ENCODE peak calls at places on chromosomes 4 and X, in seven cellular contexts. One of them, this sample, is unnamed.

GRCh38 chrX:21524008-21524407 is 134.1 kb downstream of the KLHL34 start:
- DNase-seq in mesothelial cell of epicardium: no peak
- DNase-seq in effector memory CD8-positive, alpha-beta T cell: no peak
- DNase-seq in hypothalamus: no peak
- DNase-seq in T-cell: no peak
- DNase-seq in T-helper 2 cell: no peak
- DNase-seq in cardiac fibroblast: no peak
- DNase-seq in this sample: no peak

GRCh38 chr4:185950891-185951290 is 118.1 kb upstream of the TLR3 start:
- DNase-seq in mesothelial cell of epicardium: no peak
- DNase-seq in effector memory CD8-positive, alpha-beta T cell: no peak
- DNase-seq in hypothalamus: no peak
- DNase-seq in T-cell: no peak
- DNase-seq in T-helper 2 cell: no peak
- DNase-seq in cardiac fibroblast: peak
- DNase-seq in this sample: no peak

GRCh38 chr4:183348136-183348535 is 25.9 kb upstream of the CLDN24 start:
- DNase-seq in mesothelial cell of epicardium: no peak
- DNase-seq in effector memory CD8-positive, alpha-beta T cell: no peak
- DNase-seq in hypothalamus: no peak
- DNase-seq in T-cell: no peak
- DNase-seq in T-helper 2 cell: no peak
- DNase-seq in cardiac fibroblast: no peak
- DNase-seq in this sample: no peak

GRCh38 chrX:17525762-17526555 is 151.0 kb downstream of the NHS start:
- DNase-seq in mesothelial cell of epicardium: no peak
- DNase-seq in effector memory CD8-positive, alpha-beta T cell: no peak
- DNase-seq in hypothalamus: no peak
- DNase-seq in T-cell: no peak
- DNase-seq in T-helper 2 cell: no peak
- DNase-seq in cardiac fibroblast: no peak
- DNase-seq in this sample: no peak

GRCh38 chr4:70315928-70316327 is 18.9 kb upstream of the CABS1 start:
- DNase-seq in mesothelial cell of epicardium: no peak
- DNase-seq in effector memory CD8-positive, alpha-beta T cell: no peak
- DNase-seq in hypothalamus: no peak
- DNase-seq in T-cell: no peak
- DNase-seq in T-helper 2 cell: no peak
- DNase-seq in cardiac fibroblast: no peak
- DNase-seq in this sample: no peak

GRCh38 chr4:120691536-120691935 is 231.0 kb downstream of the PRDM5 start:
- DNase-seq in mesothelial cell of epicardium: no peak
- DNase-seq in effector memory CD8-positive, alpha-beta T cell: no peak
- DNase-seq in hypothalamus: no peak
- DNase-seq in T-cell: no peak
- DNase-seq in T-helper 2 cell: no peak
- DNase-seq in cardiac fibroblast: peak
- DNase-seq in this sample: no peak

GRCh38 chr4:8528713-8529112 is 51.5 kb upstream of the GPR78 start:
- DNase-seq in mesothelial cell of epicardium: no peak
- DNase-seq in effector memory CD8-positive, alpha-beta T cell: no peak
- DNase-seq in hypothalamus: no peak
- DNase-seq in T-cell: no peak
- DNase-seq in T-helper 2 cell: no peak
- DNase-seq in cardiac fibroblast: peak
- DNase-seq in this sample: no peak

GRCh38 chrX:13659057-13659456 is 6.1 kb downstream of the TCEANC start:
- DNase-seq in mesothelial cell of epicardium: no peak
- DNase-seq in effector memory CD8-positive, alpha-beta T cell: no peak
- DNase-seq in hypothalamus: no peak
- DNase-seq in T-cell: no peak
- DNase-seq in T-helper 2 cell: no peak
- DNase-seq in cardiac fibroblast: peak
- DNase-seq in this sample: no peak

GRCh38 chr4:53057679-53058078 is 195.6 kb downstream of the RASL11B start:
- DNase-seq in mesothelial cell of epicardium: no peak
- DNase-seq in effector memory CD8-positive, alpha-beta T cell: no peak
- DNase-seq in hypothalamus: no peak
- DNase-seq in T-cell: no peak
- DNase-seq in T-helper 2 cell: no peak
- DNase-seq in cardiac fibroblast: no peak
- DNase-seq in this sample: no peak

GRCh38 chr4:15755321-15755750 is 22.8 kb upstream of the CD38 start:
- DNase-seq in mesothelial cell of epicardium: no peak
- DNase-seq in effector memory CD8-positive, alpha-beta T cell: no peak
- DNase-seq in hypothalamus: no peak
- DNase-seq in T-cell: no peak
- DNase-seq in T-helper 2 cell: no peak
- DNase-seq in cardiac fibroblast: peak
- DNase-seq in this sample: no peak

GRCh38 chrX:84189125-84189524 is 1.1 kb upstream of the RPS6KA6 start:
- DNase-seq in mesothelial cell of epicardium: no peak
- DNase-seq in effector memory CD8-positive, alpha-beta T cell: no peak
- DNase-seq in hypothalamus: no peak
- DNase-seq in T-cell: no peak
- DNase-seq in T-helper 2 cell: no peak
- DNase-seq in cardiac fibroblast: no peak
- DNase-seq in this sample: no peak

GRCh38 chr4:180799798-180800197 is 1443.4 kb upstream of the TENM3 start:
- DNase-seq in mesothelial cell of epicardium: no peak
- DNase-seq in effector memory CD8-positive, alpha-beta T cell: no peak
- DNase-seq in hypothalamus: no peak
- DNase-seq in T-cell: no peak
- DNase-seq in T-helper 2 cell: no peak
- DNase-seq in cardiac fibroblast: no peak
- DNase-seq in this sample: no peak

GRCh38 chrX:153814591-153815315 is 15.6 kb downstream of the PDZD4 start:
- DNase-seq in mesothelial cell of epicardium: no peak
- DNase-seq in effector memory CD8-positive, alpha-beta T cell: no peak
- DNase-seq in hypothalamus: no peak
- DNase-seq in T-cell: no peak
- DNase-seq in T-helper 2 cell: no peak
- DNase-seq in cardiac fibroblast: no peak
- DNase-seq in this sample: no peak

GRCh38 chr4:84529169-84529751 is 30.2 kb upstream of the NKX6-1 start:
- DNase-seq in mesothelial cell of epicardium: no peak
- DNase-seq in effector memory CD8-positive, alpha-beta T cell: no peak
- DNase-seq in hypothalamus: no peak
- DNase-seq in T-cell: no peak
- DNase-seq in T-helper 2 cell: no peak
- DNase-seq in cardiac fibroblast: peak
- DNase-seq in this sample: no peak

GRCh38 chr4:174834477-174834876 is 5.4 kb upstream of the GLRA3 start:
- DNase-seq in mesothelial cell of epicardium: no peak
- DNase-seq in effector memory CD8-positive, alpha-beta T cell: no peak
- DNase-seq in hypothalamus: no peak
- DNase-seq in T-cell: no peak
- DNase-seq in T-helper 2 cell: no peak
- DNase-seq in cardiac fibroblast: no peak
- DNase-seq in this sample: no peak

GRCh38 chr4:119589165-119589564 is 39.4 kb downstream of the PDE5A start:
- DNase-seq in mesothelial cell of epicardium: no peak
- DNase-seq in effector memory CD8-positive, alpha-beta T cell: no peak
- DNase-seq in hypothalamus: no peak
- DNase-seq in T-cell: no peak
- DNase-seq in T-helper 2 cell: no peak
- DNase-seq in cardiac fibroblast: no peak
- DNase-seq in this sample: no peak

GRCh38 chrX:97842468-97843199 is 958.9 kb downstream of the RPA4 start:
- DNase-seq in mesothelial cell of epicardium: no peak
- DNase-seq in effector memory CD8-positive, alpha-beta T cell: no peak
- DNase-seq in hypothalamus: no peak
- DNase-seq in T-cell: no peak
- DNase-seq in T-helper 2 cell: no peak
- DNase-seq in cardiac fibroblast: no peak
- DNase-seq in this sample: no peak